ENCODE peak calls at places on chromosomes 1 and 21, in eight cellular contexts. A, I, H, L, Q, Z, T and W are unnamed samples.

GRCh38 chr1:17955302-17956285 is 152.0 kb upstream of the IGSF21 start:
- DNase-seq in A (no peak), I (no peak), H (no peak), L (peak; percentile 18), Q (no peak), Z (no peak), T (no peak), W (no peak)

GRCh38 chr1:44775930-44776748 is 799 bp downstream of the RPS8 start:
- DNase-seq in A (no peak), I (peak; percentile 70), H (peak; percentile 17), L (no peak), Q (peak; percentile 38), Z (no peak), T (no peak), W (peak; percentile 50)

GRCh38 chr1:59945790-59946189 is 19.2 kb upstream of the CYP2J2 start:
- DNase-seq in A (no peak), I (no peak), H (no peak), L (no peak), Q (no peak), Z (no peak), T (no peak), W (no peak)

GRCh38 chr1:67652800-67653199 is 32.2 kb upstream of the GADD45A start:
- DNase-seq in A (no peak), I (no peak), H (peak; percentile 81), L (peak; percentile 30), Q (no peak), Z (peak; percentile 69), T (no peak), W (no peak)

GRCh38 chr1:64983110-64983509 is 16.8 kb upstream of the JAK1 start:
- DNase-seq in A (no peak), I (peak; percentile 79), H (peak; percentile 20), L (no peak), Q (no peak), Z (peak; percentile 93), T (no peak), W (no peak)

GRCh38 chr1:112881742-112882127 is 74.3 kb downstream of the SLC16A1 start:
- DNase-seq in A (no peak), I (no peak), H (no peak), L (no peak), Q (peak; percentile 46), Z (peak; percentile 48), T (no peak), W (no peak)

GRCh38 chr1:27566462-27567182 is 37.3 kb downstream of the AHDC1 start:
- DNase-seq in A (no peak), I (no peak), H (peak; percentile 49), L (peak; percentile 33), Q (no peak), Z (no peak), T (no peak), W (no peak)

GRCh38 chr1:53066941-53067738 is 5.1 kb downstream of the PODN start:
- DNase-seq in A (no peak), I (peak; percentile 41), H (peak; percentile 28), L (peak; percentile 31), Q (no peak), Z (no peak), T (no peak), W (no peak)

GRCh38 chr1:240517891-240518290 is 94.1 kb downstream of the GREM2 start:
- DNase-seq in A (no peak), I (no peak), H (no peak), L (no peak), Q (no peak), Z (no peak), T (no peak), W (no peak)

GRCh38 chr1:153598309-153599172 is 14.4 kb downstream of the S100A16 start:
- DNase-seq in A (no peak), I (no peak), H (peak; percentile 73), L (no peak), Q (no peak), Z (peak; percentile 53), T (no peak), W (peak; percentile 87)

GRCh38 chr1:3034728-3035610 is 13.7 kb downstream of the ACTRT2 start:
- DNase-seq in A (no peak), I (no peak), H (no peak), L (no peak), Q (no peak), Z (no peak), T (no peak), W (no peak)

GRCh38 chr1:31063636-31064035 is 1.9 kb downstream of the PUM1 start:
- DNase-seq in A (no peak), I (no peak), H (no peak), L (no peak), Q (no peak), Z (no peak), T (no peak), W (no peak)

GRCh38 chr1:172813330-172813729 is 154.4 kb downstream of the FASLG start:
- DNase-seq in A (no peak), I (no peak), H (no peak), L (no peak), Q (no peak), Z (no peak), T (no peak), W (no peak)

GRCh38 chr21:31609081-31609480 is 50.4 kb upstream of the SOD1 start:
- DNase-seq in A (no peak), I (no peak), H (no peak), L (no peak), Q (no peak), Z (no peak), T (no peak), W (no peak)

GRCh38 chr21:45381036-45381787 is 23.8 kb upstream of the COL18A1 start:
- DNase-seq in A (no peak), I (no peak), H (no peak), L (peak; percentile 10), Q (no peak), Z (no peak), T (no peak), W (no peak)

GRCh38 chr1:50493710-50494109 is 70.5 kb upstream of the DMRTA2 start:
- DNase-seq in A (no peak), I (no peak), H (no peak), L (no peak), Q (peak; percentile 49), Z (no peak), T (no peak), W (no peak)

GRCh38 chr1:84721152-84721551 is 30.9 kb upstream of the SSX2IP start:
- DNase-seq in A (no peak), I (no peak), H (peak; percentile 70), L (no peak), Q (no peak), Z (peak; percentile 83), T (no peak), W (no peak)

GRCh38 chr1:96634863-96635262 is 86.7 kb upstream of the PTBP2 start:
- DNase-seq in A (no peak), I (no peak), H (no peak), L (no peak), Q (no peak), Z (no peak), T (no peak), W (no peak)

GRCh38 chr1:172146149-172146850 is 274.2 kb upstream of the C1orf105 start:
- DNase-seq in A (no peak), I (no peak), H (peak; percentile 45), L (no peak), Q (no peak), Z (peak; percentile 41), T (no peak), W (no peak)

GRCh38 chr1:116504308-116505156 is 66.3 kb downstream of the CD58 start:
- DNase-seq in A (no peak), I (peak; percentile 84), H (peak; percentile 66), L (peak; percentile 58), Q (no peak), Z (peak; percentile 52), T (peak; percentile 51), W (peak; percentile 86)

GRCh38 chr1:162019006-162019405 is 4.7 kb downstream of the OLFML2B start:
- DNase-seq in A (no peak), I (no peak), H (peak; percentile 77), L (no peak), Q (no peak), Z (peak; percentile 69), T (no peak), W (no peak)

GRCh38 chr1:226736908-226737818 is 1.9 kb downstream of the ITPKB start:
- DNase-seq in A (peak; percentile 40), I (no peak), H (peak; percentile 35), L (peak; percentile 49), Q (peak; percentile 43), Z (no peak), T (no peak), W (peak; percentile 60)

GRCh38 chr1:102970496-102971078 is 137.7 kb downstream of the COL11A1 start:
- DNase-seq in A (peak; percentile 7), I (no peak), H (peak; percentile 67), L (no peak), Q (no peak), Z (peak; percentile 51), T (no peak), W (peak; percentile 41)
- TF ChIP-seq CTCF in A (peak; percentile 80), I (peak; percentile 35), H (peak; percentile 73), L (no peak), Q (peak; percentile 45), Z (peak; percentile 91), T (peak; percentile 18), W (peak; percentile 56)

GRCh38 chr1:54782156-54782555 is 17.8 kb upstream of the PARS2 start:
- DNase-seq in A (no peak), I (no peak), H (no peak), L (no peak), Q (no peak), Z (no peak), T (no peak), W (no peak)
- TF ChIP-seq CTCF in A (no peak), I (no peak), H (no peak), L (no peak), Q (no peak), Z (no peak), T (no peak), W (no peak)

GRCh38 chr1:244154882-244155531 is 103.9 kb downstream of the ZBTB18 start:
- DNase-seq in A (peak; percentile 39), I (no peak), H (no peak), L (peak; percentile 40), Q (no peak), Z (no peak), T (no peak), W (no peak)
- TF ChIP-seq CTCF in A (no peak), I (no peak), H (no peak), L (no peak), Q (no peak), Z (no peak), T (no peak), W (no peak)

DNA sequence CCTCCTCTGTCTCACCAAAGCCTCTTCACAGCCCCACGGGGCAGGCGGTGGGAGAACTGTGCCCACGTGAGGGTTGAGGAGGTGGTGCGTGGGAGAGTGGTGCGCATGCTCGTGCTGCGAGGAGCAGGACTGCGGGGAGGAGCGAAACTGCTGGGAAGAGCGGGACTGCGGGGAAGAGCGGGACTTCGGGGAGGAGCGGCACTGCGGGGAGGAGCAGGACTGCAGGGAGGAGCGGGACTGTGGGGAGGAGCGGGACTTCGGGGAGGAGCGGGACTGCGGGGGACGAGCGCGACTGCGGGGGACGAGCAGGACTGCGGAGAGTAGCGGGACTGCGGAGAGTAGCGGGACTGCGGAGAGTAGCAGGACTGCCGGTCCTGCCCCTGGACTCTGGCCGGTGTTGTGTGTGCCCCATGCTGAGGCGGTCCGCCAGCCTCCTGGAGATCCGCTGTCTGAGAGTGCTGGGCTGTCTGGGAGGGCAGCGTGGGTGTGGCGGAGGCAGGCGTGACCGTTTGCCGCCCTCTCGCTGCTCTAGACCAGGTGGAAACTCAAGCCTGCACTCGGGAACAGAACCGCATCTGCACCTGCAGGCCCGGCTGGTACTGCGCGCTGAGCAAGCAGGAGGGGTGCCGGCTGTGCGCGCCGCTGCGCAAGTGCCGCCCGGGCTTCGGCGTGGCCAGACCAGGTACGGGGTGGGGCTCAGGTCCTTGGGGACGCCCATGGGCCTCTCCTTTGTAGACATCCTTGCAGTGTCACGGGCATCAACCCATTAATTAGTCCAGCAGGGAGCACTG is 24.6 kb downstream of the TNFRSF1B start:
- DNase-seq in A (no peak), I (no peak), H (no peak), L (no peak), Q (no peak), Z (no peak), T (no peak), W (no peak)
- TF ChIP-seq CTCF in A (no peak), I (no peak), H (no peak), L (no peak), Q (no peak), Z (no peak), T (no peak), W (no peak)